ENCODE peak calls at places on chromosomes 16 and 17, in six cellular contexts. T is skeletal muscle cell; B is effector memory CD4-positive, alpha-beta T cell; J is stimulated activated CD8-positive, alpha-beta memory T cell treated with anti-CD3 and anti-CD28 coated beads, Interleukin-7, amount 100 ng/mL, for 1 hour; V is prostate gland; M is mammary epithelial cell. Y is an unnamed sample.

GRCh38 chr16:79286646-79287423 is 313.7 kb downstream of the MAF start:
- DNase-seq in B (no peak), T (no peak), M (no peak), J (no peak), V (peak), Y (peak)

GRCh38 chr16:51834131-51834530 is 683.1 kb upstream of the SALL1 start:
- DNase-seq in J (no peak), V (no peak), T (no peak), B (no peak), M (no peak), Y (no peak)

GRCh38 chr17:2025220-2025621 is at the start of gene RTN4RL1:
- DNase-seq in B (peak), J (peak), V (peak), T (no peak), M (peak), Y (peak)

GRCh38 chr16:86293897-86294296 is 216.4 kb upstream of the FOXF1 start:
- DNase-seq in T (no peak), V (no peak), B (no peak), J (no peak), M (no peak), Y (no peak)

GRCh38 chr16:56609463-56609921 is 1.1 kb downstream of the MT2A start:
- DNase-seq in V (peak), B (peak), J (no peak), M (peak), T (peak), Y (peak)

GRCh38 chr16:1105888-1106620 is 10.0 kb upstream of the C1QTNF8 start:
- DNase-seq in B (no peak), J (no peak), V (peak), M (peak), T (no peak), Y (peak)

GRCh38 chr16:89338863-89339262 is 121.4 kb downstream of the ZNF778 start:
- DNase-seq in V (no peak), J (no peak), T (no peak), B (no peak), M (no peak), Y (no peak)

GRCh38 chr17:74043976-74044375 is 159.5 kb upstream of the RPL38 start:
- DNase-seq in V (peak), B (no peak), J (no peak), M (no peak), T (no peak), Y (no peak)

GRCh38 chr16:68236804-68237242 is 896 bp upstream of the ESRP2 start:
- DNase-seq in V (peak), J (no peak), B (no peak), T (no peak), M (no peak), Y (no peak)

GRCh38 chr17:30302241-30302640 is 10.5 kb upstream of the BLMH start:
- DNase-seq in B (no peak), T (no peak), M (no peak), V (no peak), J (no peak), Y (no peak)

GRCh38 chr16:3511286-3512180 is 10.7 kb downstream of the CLUAP1 start:
- DNase-seq in J (no peak), B (no peak), T (no peak), V (no peak), M (no peak), Y (no peak)

GRCh38 chr17:55598495-55598894 is 87.2 kb upstream of the SMIM36 start:
- DNase-seq in T (no peak), M (no peak), V (no peak), B (no peak), J (no peak), Y (no peak)

Y was measured in T47D.